ENCODE peak calls at places on chromosomes 11 and 22, in nine cellular contexts. One of them, this sample, is unnamed.

GRCh38 chr22:31244044-31244942 is 32.2 kb downstream of the LIMK2 start:
- DNase-seq in ovary: no peak
- DNase-seq in IMR-90: peak; percentile 80
- DNase-seq in HCT116: peak; percentile 33
- DNase-seq in Peyer's patch: no peak
- DNase-seq in upper lobe of left lung: no peak
- DNase-seq in heart left ventricle: no peak
- DNase-seq in breast epithelium: no peak
- DNase-seq in sigmoid colon: no peak
- DNase-seq in this sample: no peak

GRCh38 chr11:119580751-119581150 is 148.2 kb downstream of the NECTIN1 start:
- DNase-seq in ovary: no peak
- DNase-seq in IMR-90: no peak
- DNase-seq in HCT116: no peak
- DNase-seq in Peyer's patch: no peak
- DNase-seq in upper lobe of left lung: no peak
- DNase-seq in heart left ventricle: no peak
- DNase-seq in breast epithelium: no peak
- DNase-seq in sigmoid colon: no peak
- DNase-seq in this sample: no peak

GRCh38 chr22:38317237-38317994 is at the start of gene CSNK1E:
- DNase-seq in ovary: peak; percentile 89
- DNase-seq in IMR-90: peak; percentile 33
- DNase-seq in HCT116: no peak
- DNase-seq in Peyer's patch: peak; percentile 80
- DNase-seq in upper lobe of left lung: peak; percentile 81
- DNase-seq in heart left ventricle: peak; percentile 88
- DNase-seq in breast epithelium: peak; percentile 67
- DNase-seq in sigmoid colon: peak; percentile 91
- DNase-seq in this sample: peak; percentile 87

GRCh38 chr22:39142088-39142667 is 10.3 kb downstream of the CBX7 start:
- DNase-seq in ovary: no peak
- DNase-seq in IMR-90: no peak
- DNase-seq in HCT116: no peak
- DNase-seq in Peyer's patch: no peak
- DNase-seq in upper lobe of left lung: no peak
- DNase-seq in heart left ventricle: no peak
- DNase-seq in breast epithelium: no peak
- DNase-seq in sigmoid colon: peak; percentile 61
- DNase-seq in this sample: no peak

GRCh38 chr11:74932169-74932568 is 16.7 kb downstream of the XRRA1 start:
- DNase-seq in ovary: no peak
- DNase-seq in IMR-90: peak; percentile 84
- DNase-seq in HCT116: no peak
- DNase-seq in Peyer's patch: no peak
- DNase-seq in upper lobe of left lung: no peak
- DNase-seq in heart left ventricle: no peak
- DNase-seq in breast epithelium: no peak
- DNase-seq in sigmoid colon: no peak
- DNase-seq in this sample: no peak

GRCh38 chr22:20033045-20033706 is 12.3 kb downstream of the TANGO2 start:
- DNase-seq in ovary: no peak
- DNase-seq in IMR-90: no peak
- DNase-seq in HCT116: no peak
- DNase-seq in Peyer's patch: no peak
- DNase-seq in upper lobe of left lung: no peak
- DNase-seq in heart left ventricle: peak; percentile 88
- DNase-seq in breast epithelium: no peak
- DNase-seq in sigmoid colon: no peak
- DNase-seq in this sample: no peak

GRCh38 chr11:7577883-7578242 is 64.1 kb downstream of the PPFIBP2 start:
- DNase-seq in ovary: no peak
- DNase-seq in IMR-90: peak; percentile 49
- DNase-seq in HCT116: no peak
- DNase-seq in Peyer's patch: no peak
- DNase-seq in upper lobe of left lung: no peak
- DNase-seq in heart left ventricle: no peak
- DNase-seq in breast epithelium: peak; percentile 41
- DNase-seq in sigmoid colon: no peak
- DNase-seq in this sample: no peak

GRCh38 chr11:120773501-120774031 is 250.3 kb upstream of the TBCEL start:
- DNase-seq in ovary: no peak
- DNase-seq in IMR-90: no peak
- DNase-seq in HCT116: no peak
- DNase-seq in Peyer's patch: no peak
- DNase-seq in upper lobe of left lung: no peak
- DNase-seq in heart left ventricle: no peak
- DNase-seq in breast epithelium: no peak
- DNase-seq in sigmoid colon: peak; percentile 15
- DNase-seq in this sample: no peak

GRCh38 chr22:43287441-43287840 is 55.7 kb downstream of the SCUBE1 start:
- DNase-seq in ovary: no peak
- DNase-seq in IMR-90: no peak
- DNase-seq in HCT116: no peak
- DNase-seq in Peyer's patch: no peak
- DNase-seq in upper lobe of left lung: no peak
- DNase-seq in heart left ventricle: no peak
- DNase-seq in breast epithelium: no peak
- DNase-seq in sigmoid colon: no peak
- DNase-seq in this sample: no peak

GRCh38 chr11:68416070-68416578 is 44.4 kb upstream of the PPP6R3 start:
- DNase-seq in ovary: no peak
- DNase-seq in IMR-90: no peak
- DNase-seq in HCT116: no peak
- DNase-seq in Peyer's patch: no peak
- DNase-seq in upper lobe of left lung: no peak
- DNase-seq in heart left ventricle: no peak
- DNase-seq in breast epithelium: no peak
- DNase-seq in sigmoid colon: no peak
- DNase-seq in this sample: no peak

GRCh38 chr11:10379433-10379832 is 74.6 kb downstream of the ADM start:
- DNase-seq in ovary: no peak
- DNase-seq in IMR-90: peak; percentile 81
- DNase-seq in HCT116: no peak
- DNase-seq in Peyer's patch: no peak
- DNase-seq in upper lobe of left lung: no peak
- DNase-seq in heart left ventricle: no peak
- DNase-seq in breast epithelium: no peak
- DNase-seq in sigmoid colon: no peak
- DNase-seq in this sample: no peak

GRCh38 chr11:115164774-115165173 is 339.4 kb downstream of the CADM1 start:
- DNase-seq in ovary: peak; percentile 53
- DNase-seq in IMR-90: no peak
- DNase-seq in HCT116: no peak
- DNase-seq in Peyer's patch: no peak
- DNase-seq in upper lobe of left lung: no peak
- DNase-seq in heart left ventricle: no peak
- DNase-seq in breast epithelium: no peak
- DNase-seq in sigmoid colon: no peak
- DNase-seq in this sample: no peak

DNA sequence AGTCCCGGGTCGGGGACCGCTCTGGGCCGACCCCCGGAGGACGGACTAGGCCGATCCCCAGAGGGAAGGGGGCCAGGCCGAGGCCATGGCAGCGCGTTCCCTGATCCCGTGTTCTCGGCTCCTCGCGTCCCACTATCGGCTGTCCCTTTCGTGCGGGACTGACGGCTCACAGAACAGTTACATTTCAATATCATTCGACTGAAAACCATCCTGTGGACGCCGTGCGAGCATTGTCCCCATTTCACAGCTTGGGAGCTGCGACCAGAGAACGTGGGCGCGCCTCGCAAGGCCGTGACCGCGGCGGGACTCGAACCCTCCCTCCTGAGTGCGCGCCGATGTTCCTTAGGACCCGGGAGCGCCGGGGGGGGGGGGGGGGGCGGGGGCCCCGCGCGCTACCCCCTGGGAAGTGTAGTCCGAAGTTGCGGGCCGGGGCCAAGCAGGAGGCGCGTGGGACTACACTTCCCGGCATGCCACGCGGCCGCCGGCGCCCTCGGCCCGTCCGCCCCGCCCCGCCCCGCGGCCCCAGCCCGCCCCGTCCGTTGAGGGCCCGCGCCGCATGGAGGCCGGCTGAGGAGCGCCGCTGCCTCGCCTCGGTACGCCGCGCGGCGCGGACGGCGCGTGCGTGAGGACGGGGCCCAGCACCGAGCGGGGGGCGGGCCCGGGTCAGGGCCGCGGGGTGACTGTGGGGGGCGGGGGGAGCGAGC is at the start of gene TRABD:
- DNase-seq in ovary: peak; percentile 93
- DNase-seq in IMR-90: peak; percentile 82
- DNase-seq in HCT116: peak; percentile 70
- DNase-seq in Peyer's patch: peak; percentile 85
- DNase-seq in upper lobe of left lung: peak; percentile 91
- DNase-seq in heart left ventricle: peak; percentile 94
- DNase-seq in breast epithelium: peak; percentile 82
- DNase-seq in sigmoid colon: peak; percentile 95
- DNase-seq in this sample: peak; percentile 95
- TF ChIP-seq POLR2A in ovary: no peak
- TF ChIP-seq POLR2A in IMR-90: no peak
- TF ChIP-seq POLR2A in HCT116: peak; percentile 50
- TF ChIP-seq POLR2A in Peyer's patch: no peak
- TF ChIP-seq POLR2A in upper lobe of left lung: no peak
- TF ChIP-seq POLR2A in heart left ventricle: no peak
- TF ChIP-seq POLR2A in breast epithelium: no peak
- TF ChIP-seq POLR2A in sigmoid colon: no peak
- TF ChIP-seq POLR2A in this sample: peak; percentile 50

GRCh38 chr11:85664561-85665481 is at the start of gene CREBZF:
- DNase-seq in ovary: peak; percentile 97
- DNase-seq in IMR-90: peak; percentile 95
- DNase-seq in HCT116: peak; percentile 87
- DNase-seq in Peyer's patch: peak; percentile 93
- DNase-seq in upper lobe of left lung: peak; percentile 91
- DNase-seq in heart left ventricle: peak; percentile 95
- DNase-seq in breast epithelium: peak; percentile 89
- DNase-seq in sigmoid colon: peak; percentile 97
- DNase-seq in this sample: peak; percentile 79
- TF ChIP-seq POLR2A in ovary: peak; percentile 98
- TF ChIP-seq POLR2A in IMR-90: peak; percentile 94
- TF ChIP-seq POLR2A in HCT116: no peak
- TF ChIP-seq POLR2A in Peyer's patch: peak; percentile 97
- TF ChIP-seq POLR2A in upper lobe of left lung: peak; percentile 87
- TF ChIP-seq POLR2A in heart left ventricle: peak; percentile 95
- TF ChIP-seq POLR2A in breast epithelium: peak; percentile 99
- TF ChIP-seq POLR2A in sigmoid colon: peak; percentile 97
- TF ChIP-seq POLR2A in this sample: peak; percentile 95

GRCh38 chr11:133343951-133344350 is 188.3 kb downstream of the OPCML start:
- DNase-seq in ovary: no peak
- DNase-seq in IMR-90: no peak
- DNase-seq in HCT116: no peak
- DNase-seq in Peyer's patch: no peak
- DNase-seq in upper lobe of left lung: no peak
- DNase-seq in heart left ventricle: no peak
- DNase-seq in breast epithelium: no peak
- DNase-seq in sigmoid colon: no peak
- DNase-seq in this sample: no peak

GRCh38 chr11:133338588-133338987 is 193.7 kb downstream of the OPCML start:
- DNase-seq in ovary: no peak
- DNase-seq in IMR-90: no peak
- DNase-seq in HCT116: no peak
- DNase-seq in Peyer's patch: no peak
- DNase-seq in upper lobe of left lung: no peak
- DNase-seq in heart left ventricle: no peak
- DNase-seq in breast epithelium: no peak
- DNase-seq in sigmoid colon: no peak
- DNase-seq in this sample: no peak

GRCh38 chr11:133342453-133342852 is 189.8 kb downstream of the OPCML start:
- DNase-seq in ovary: no peak
- DNase-seq in IMR-90: no peak
- DNase-seq in HCT116: no peak
- DNase-seq in Peyer's patch: no peak
- DNase-seq in upper lobe of left lung: no peak
- DNase-seq in heart left ventricle: no peak
- DNase-seq in breast epithelium: no peak
- DNase-seq in sigmoid colon: no peak
- DNase-seq in this sample: no peak

GRCh38 chr11:133339495-133340140 is 192.7 kb downstream of the OPCML start:
- DNase-seq in ovary: no peak
- DNase-seq in IMR-90: no peak
- DNase-seq in HCT116: no peak
- DNase-seq in Peyer's patch: no peak
- DNase-seq in upper lobe of left lung: no peak
- DNase-seq in heart left ventricle: no peak
- DNase-seq in breast epithelium: no peak
- DNase-seq in sigmoid colon: no peak
- DNase-seq in this sample: no peak

DNA sequence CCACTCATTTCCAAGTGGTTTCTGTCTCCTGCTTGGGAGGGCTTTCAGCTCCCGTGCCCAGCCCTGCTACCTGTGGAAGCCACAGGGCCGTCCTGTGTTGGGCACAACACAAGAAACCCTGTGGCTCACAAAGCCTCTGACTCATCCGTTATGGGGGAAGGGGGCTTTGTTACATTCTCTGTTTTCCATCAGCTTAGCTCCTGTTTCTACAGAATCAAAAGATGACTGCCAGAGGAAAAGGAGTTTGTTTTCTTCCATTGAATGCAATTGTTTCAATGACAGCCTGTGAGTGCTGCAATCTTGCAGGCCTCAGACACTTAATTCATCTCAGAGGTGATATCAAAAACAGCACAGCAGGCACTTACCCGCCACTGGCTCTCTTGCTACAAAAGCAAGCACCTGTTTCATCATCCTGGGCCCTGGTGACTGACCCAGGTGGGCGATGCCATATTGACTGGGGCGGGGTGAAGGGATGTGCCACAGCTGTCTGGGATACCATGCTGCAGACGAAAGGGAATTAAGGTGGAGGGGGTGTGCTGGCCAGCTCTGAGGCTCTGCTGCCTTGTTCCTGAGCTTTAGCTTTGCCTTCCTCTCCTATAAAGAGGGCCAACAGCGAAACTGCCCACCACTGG is 194.3 kb downstream of the OPCML start:
- DNase-seq in ovary: no peak
- DNase-seq in IMR-90: no peak
- DNase-seq in HCT116: no peak
- DNase-seq in Peyer's patch: no peak
- DNase-seq in upper lobe of left lung: no peak
- DNase-seq in heart left ventricle: no peak
- DNase-seq in breast epithelium: no peak
- DNase-seq in sigmoid colon: no peak
- DNase-seq in this sample: no peak
- TF ChIP-seq POLR2A in ovary: no peak
- TF ChIP-seq POLR2A in IMR-90: no peak
- TF ChIP-seq POLR2A in HCT116: no peak
- TF ChIP-seq POLR2A in Peyer's patch: no peak
- TF ChIP-seq POLR2A in upper lobe of left lung: no peak
- TF ChIP-seq POLR2A in heart left ventricle: no peak
- TF ChIP-seq POLR2A in breast epithelium: no peak
- TF ChIP-seq POLR2A in sigmoid colon: no peak
- TF ChIP-seq POLR2A in this sample: no peak

DNA sequence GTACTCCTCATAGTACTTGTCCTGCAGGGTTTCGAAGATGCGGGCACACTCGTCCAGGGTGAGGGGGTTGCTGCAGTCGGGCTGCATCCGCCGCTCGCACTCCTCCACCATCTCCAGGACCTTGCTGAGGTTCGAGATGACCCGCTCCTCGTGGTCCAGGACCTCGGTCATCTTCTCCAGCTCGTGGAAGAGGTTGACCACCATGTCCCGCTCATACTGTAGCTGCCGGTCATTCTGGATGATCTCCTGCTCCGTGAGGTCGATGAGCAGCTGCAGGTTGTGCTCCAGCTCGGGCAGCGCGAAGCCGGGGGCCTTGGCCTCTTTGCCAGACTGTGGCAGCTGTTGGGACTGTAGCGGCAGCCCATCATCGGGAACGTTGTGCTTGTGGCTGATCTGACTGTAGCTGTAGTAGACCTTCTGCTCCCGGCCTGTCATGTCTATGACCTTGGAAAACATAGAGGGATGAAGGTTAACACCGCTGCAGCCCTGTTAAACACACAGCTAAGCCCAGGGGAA is 13.0 kb downstream of the TFIP11 start:
- DNase-seq in ovary: no peak
- DNase-seq in IMR-90: no peak
- DNase-seq in HCT116: no peak
- DNase-seq in Peyer's patch: no peak
- DNase-seq in upper lobe of left lung: no peak
- DNase-seq in heart left ventricle: no peak
- DNase-seq in breast epithelium: no peak
- DNase-seq in sigmoid colon: no peak
- DNase-seq in this sample: no peak
- TF ChIP-seq POLR2A in ovary: no peak
- TF ChIP-seq POLR2A in IMR-90: no peak
- TF ChIP-seq POLR2A in HCT116: no peak
- TF ChIP-seq POLR2A in Peyer's patch: no peak
- TF ChIP-seq POLR2A in upper lobe of left lung: no peak
- TF ChIP-seq POLR2A in heart left ventricle: no peak
- TF ChIP-seq POLR2A in breast epithelium: no peak
- TF ChIP-seq POLR2A in sigmoid colon: no peak
- TF ChIP-seq POLR2A in this sample: no peak

This sample was measured in GM12892.